ENCODE peak calls at places on chromosomes 2 and 18, in six cellular contexts. One of them, this sample, is unnamed.

GRCh38 chr2:157785200-157785599 is 90.9 kb downstream of the ACVR1 start:
- DNase-seq in psoas muscle: no peak
- DNase-seq in MV-4-11: no peak
- DNase-seq in COLO829: no peak
- DNase-seq in LHCN-M2: no peak
- DNase-seq in HTR-8/SVneo: no peak
- DNase-seq in this sample: no peak

GRCh38 chr2:11236335-11236734 is 81.1 kb downstream of the SLC66A3 start:
- DNase-seq in HTR-8/SVneo: no peak
- DNase-seq in MV-4-11: no peak
- DNase-seq in LHCN-M2: no peak
- DNase-seq in psoas muscle: no peak
- DNase-seq in COLO829: no peak
- DNase-seq in this sample: no peak

GRCh38 chr2:225399509-225399908 is at the start of gene NYAP2:
- DNase-seq in LHCN-M2: no peak
- DNase-seq in HTR-8/SVneo: no peak
- DNase-seq in COLO829: no peak
- DNase-seq in MV-4-11: no peak
- DNase-seq in psoas muscle: no peak
- DNase-seq in this sample: no peak

GRCh38 chr2:105114551-105114950 is 76.7 kb downstream of the MRPS9 start:
- DNase-seq in LHCN-M2: peak
- DNase-seq in HTR-8/SVneo: peak
- DNase-seq in COLO829: peak
- DNase-seq in psoas muscle: no peak
- DNase-seq in MV-4-11: peak
- DNase-seq in this sample: no peak

GRCh38 chr2:11159574-11160170 is 4.4 kb downstream of the SLC66A3 start:
- DNase-seq in psoas muscle: no peak
- DNase-seq in MV-4-11: no peak
- DNase-seq in COLO829: no peak
- DNase-seq in HTR-8/SVneo: no peak
- DNase-seq in LHCN-M2: no peak
- DNase-seq in this sample: no peak

GRCh38 chr2:127479219-127479825 is 47.0 kb downstream of the IWS1 start:
- DNase-seq in LHCN-M2: peak
- DNase-seq in psoas muscle: no peak
- DNase-seq in COLO829: peak
- DNase-seq in MV-4-11: peak
- DNase-seq in HTR-8/SVneo: peak
- DNase-seq in this sample: no peak

GRCh38 chr2:207727256-207727655 is 15.8 kb downstream of the CCNYL1 start:
- DNase-seq in HTR-8/SVneo: no peak
- DNase-seq in MV-4-11: no peak
- DNase-seq in psoas muscle: no peak
- DNase-seq in LHCN-M2: no peak
- DNase-seq in COLO829: no peak
- DNase-seq in this sample: no peak

GRCh38 chr2:30686669-30687068 is 120.6 kb downstream of the CAPN13 start:
- DNase-seq in LHCN-M2: no peak
- DNase-seq in HTR-8/SVneo: no peak
- DNase-seq in MV-4-11: no peak
- DNase-seq in psoas muscle: no peak
- DNase-seq in COLO829: no peak
- DNase-seq in this sample: no peak

GRCh38 chr2:111662039-111662740 is 221.8 kb downstream of the ANAPC1 start:
- DNase-seq in psoas muscle: no peak
- DNase-seq in COLO829: peak
- DNase-seq in LHCN-M2: peak
- DNase-seq in HTR-8/SVneo: no peak
- DNase-seq in MV-4-11: no peak
- DNase-seq in this sample: no peak

GRCh38 chr18:7174359-7175107 is 56.4 kb upstream of the LRRC30 start:
- DNase-seq in HTR-8/SVneo: peak
- DNase-seq in COLO829: peak
- DNase-seq in psoas muscle: no peak
- DNase-seq in LHCN-M2: no peak
- DNase-seq in MV-4-11: no peak
- DNase-seq in this sample: no peak

GRCh38 chr2:233862261-233862768 is 5.9 kb downstream of the MSL3B start:
- DNase-seq in HTR-8/SVneo: no peak
- DNase-seq in LHCN-M2: no peak
- DNase-seq in psoas muscle: no peak
- DNase-seq in COLO829: no peak
- DNase-seq in MV-4-11: no peak
- DNase-seq in this sample: no peak

GRCh38 chr2:49753344-49753930 is 599.1 kb upstream of the FSHR start:
- DNase-seq in HTR-8/SVneo: no peak
- DNase-seq in LHCN-M2: no peak
- DNase-seq in psoas muscle: no peak
- DNase-seq in MV-4-11: no peak
- DNase-seq in COLO829: peak
- DNase-seq in this sample: no peak

GRCh38 chr2:170873035-170873692 is 55.9 kb upstream of the GORASP2 start:
- DNase-seq in psoas muscle: peak
- DNase-seq in LHCN-M2: peak
- DNase-seq in MV-4-11: peak
- DNase-seq in HTR-8/SVneo: peak
- DNase-seq in COLO829: peak
- DNase-seq in this sample: peak

GRCh38 chr2:189210250-189211075 is 30.9 kb upstream of the COL5A2 start:
- DNase-seq in COLO829: peak
- DNase-seq in HTR-8/SVneo: peak
- DNase-seq in LHCN-M2: peak
- DNase-seq in psoas muscle: peak
- DNase-seq in MV-4-11: no peak
- DNase-seq in this sample: peak

GRCh38 chr2:9336534-9337354 is 86.6 kb downstream of the ITGB1BP1 start:
- DNase-seq in MV-4-11: no peak
- DNase-seq in psoas muscle: no peak
- DNase-seq in HTR-8/SVneo: peak
- DNase-seq in COLO829: peak
- DNase-seq in LHCN-M2: peak
- DNase-seq in this sample: no peak

GRCh38 chr2:113178891-113179290 is 5.1 kb downstream of the PSD4 start:
- DNase-seq in LHCN-M2: no peak
- DNase-seq in MV-4-11: no peak
- DNase-seq in psoas muscle: no peak
- DNase-seq in HTR-8/SVneo: no peak
- DNase-seq in COLO829: no peak
- DNase-seq in this sample: no peak

GRCh38 chr2:19632327-19633040 is 269.3 kb downstream of the TTC32 start:
- DNase-seq in psoas muscle: peak
- DNase-seq in LHCN-M2: no peak
- DNase-seq in HTR-8/SVneo: no peak
- DNase-seq in MV-4-11: no peak
- DNase-seq in COLO829: no peak
- DNase-seq in this sample: peak

GRCh38 chr2:25372405-25373268 is 30.9 kb upstream of the DNMT3A start:
- DNase-seq in LHCN-M2: no peak
- DNase-seq in HTR-8/SVneo: no peak
- DNase-seq in COLO829: no peak
- DNase-seq in psoas muscle: no peak
- DNase-seq in MV-4-11: no peak
- DNase-seq in this sample: no peak

GRCh38 chr2:73259704-73260337 is 24.5 kb downstream of the FBXO41 start:
- DNase-seq in HTR-8/SVneo: no peak
- DNase-seq in psoas muscle: no peak
- DNase-seq in MV-4-11: no peak
- DNase-seq in COLO829: no peak
- DNase-seq in LHCN-M2: no peak
- DNase-seq in this sample: no peak

GRCh38 chr2:206230060-206230890 is 44.2 kb upstream of the ZDBF2 start:
- DNase-seq in MV-4-11: no peak
- DNase-seq in LHCN-M2: peak
- DNase-seq in HTR-8/SVneo: no peak
- DNase-seq in COLO829: peak
- DNase-seq in psoas muscle: no peak
- DNase-seq in this sample: no peak

GRCh38 chr2:70785137-70785911 is 5.1 kb downstream of the FIGLA start:
- DNase-seq in MV-4-11: peak
- DNase-seq in COLO829: peak
- DNase-seq in HTR-8/SVneo: peak
- DNase-seq in psoas muscle: no peak
- DNase-seq in LHCN-M2: peak
- DNase-seq in this sample: no peak

GRCh38 chr2:43569921-43570320 is 25.9 kb downstream of the THADA start:
- DNase-seq in HTR-8/SVneo: no peak
- DNase-seq in LHCN-M2: no peak
- DNase-seq in psoas muscle: no peak
- DNase-seq in MV-4-11: no peak
- DNase-seq in COLO829: no peak
- DNase-seq in this sample: no peak

GRCh38 chr18:8842506-8842905 is 137.2 kb downstream of the MTCL1 start:
- DNase-seq in LHCN-M2: no peak
- DNase-seq in MV-4-11: no peak
- DNase-seq in psoas muscle: no peak
- DNase-seq in HTR-8/SVneo: no peak
- DNase-seq in COLO829: no peak
- DNase-seq in this sample: no peak

GRCh38 chr2:236177604-236177966 is 9.4 kb upstream of the GBX2 start:
- DNase-seq in psoas muscle: peak
- DNase-seq in LHCN-M2: no peak
- DNase-seq in MV-4-11: no peak
- DNase-seq in HTR-8/SVneo: no peak
- DNase-seq in COLO829: no peak
- DNase-seq in this sample: peak

GRCh38 chr2:170680172-170680913 is 34.8 kb upstream of the SP5 start:
- DNase-seq in psoas muscle: no peak
- DNase-seq in HTR-8/SVneo: no peak
- DNase-seq in COLO829: no peak
- DNase-seq in LHCN-M2: no peak
- DNase-seq in MV-4-11: no peak
- DNase-seq in this sample: no peak

GRCh38 chr18:45423664-45424063 is 191.6 kb upstream of the SLC14A2 start:
- DNase-seq in LHCN-M2: no peak
- DNase-seq in psoas muscle: no peak
- DNase-seq in MV-4-11: no peak
- DNase-seq in HTR-8/SVneo: no peak
- DNase-seq in COLO829: no peak
- DNase-seq in this sample: no peak

GRCh38 chr2:210072922-210073509 is 70.6 kb downstream of the RPE start:
- DNase-seq in psoas muscle: no peak
- DNase-seq in LHCN-M2: peak
- DNase-seq in COLO829: peak
- DNase-seq in MV-4-11: peak
- DNase-seq in HTR-8/SVneo: peak
- DNase-seq in this sample: no peak

GRCh38 chr2:190904644-190905043 is 24.0 kb downstream of the GLS start:
- DNase-seq in LHCN-M2: no peak
- DNase-seq in psoas muscle: no peak
- DNase-seq in HTR-8/SVneo: no peak
- DNase-seq in MV-4-11: no peak
- DNase-seq in COLO829: no peak
- DNase-seq in this sample: no peak

GRCh38 chr2:100397117-100397860 is 20.2 kb downstream of the CHST10 start:
- DNase-seq in LHCN-M2: no peak
- DNase-seq in psoas muscle: no peak
- DNase-seq in HTR-8/SVneo: no peak
- DNase-seq in COLO829: no peak
- DNase-seq in MV-4-11: no peak
- DNase-seq in this sample: no peak

GRCh38 chr2:170685591-170685990 is 29.5 kb upstream of the SP5 start:
- DNase-seq in LHCN-M2: no peak
- DNase-seq in HTR-8/SVneo: no peak
- DNase-seq in MV-4-11: no peak
- DNase-seq in psoas muscle: no peak
- DNase-seq in COLO829: no peak
- DNase-seq in this sample: no peak

GRCh38 chr2:240603846-240604245 is 17.3 kb downstream of the CAPN10 start:
- DNase-seq in HTR-8/SVneo: no peak
- DNase-seq in psoas muscle: peak
- DNase-seq in COLO829: no peak
- DNase-seq in MV-4-11: no peak
- DNase-seq in LHCN-M2: no peak
- DNase-seq in this sample: no peak

GRCh38 chr2:148955798-148956197 is 80.8 kb downstream of the KIF5C start:
- DNase-seq in MV-4-11: no peak
- DNase-seq in COLO829: no peak
- DNase-seq in psoas muscle: no peak
- DNase-seq in HTR-8/SVneo: no peak
- DNase-seq in LHCN-M2: no peak
- DNase-seq in this sample: no peak

GRCh38 chr2:66547887-66548286 is 113.0 kb downstream of the MEIS1 start:
- DNase-seq in psoas muscle: no peak
- DNase-seq in LHCN-M2: no peak
- DNase-seq in COLO829: no peak
- DNase-seq in HTR-8/SVneo: no peak
- DNase-seq in MV-4-11: no peak
- DNase-seq in this sample: no peak

GRCh38 chr2:153145470-153145869 is 333.1 kb downstream of the RPRM start:
- DNase-seq in COLO829: no peak
- DNase-seq in HTR-8/SVneo: no peak
- DNase-seq in LHCN-M2: no peak
- DNase-seq in psoas muscle: no peak
- DNase-seq in MV-4-11: no peak
- DNase-seq in this sample: no peak

GRCh38 chr18:11553098-11553940 is 56.1 kb upstream of the SLC35G4 start:
- DNase-seq in psoas muscle: no peak
- DNase-seq in HTR-8/SVneo: peak
- DNase-seq in COLO829: peak
- DNase-seq in MV-4-11: peak
- DNase-seq in LHCN-M2: peak
- DNase-seq in this sample: no peak

GRCh38 chr2:221943078-221943810 is 355.6 kb downstream of the PAX3 start:
- DNase-seq in COLO829: no peak
- DNase-seq in MV-4-11: no peak
- DNase-seq in HTR-8/SVneo: no peak
- DNase-seq in LHCN-M2: peak
- DNase-seq in psoas muscle: no peak
- DNase-seq in this sample: no peak

GRCh38 chr2:219836647-219837177 is 209.3 kb downstream of the SLC4A3 start:
- DNase-seq in psoas muscle: no peak
- DNase-seq in MV-4-11: no peak
- DNase-seq in LHCN-M2: no peak
- DNase-seq in COLO829: peak
- DNase-seq in HTR-8/SVneo: no peak
- DNase-seq in this sample: no peak

GRCh38 chr18:55414475-55414874 is 173.5 kb downstream of the TCF4 start:
- DNase-seq in MV-4-11: no peak
- DNase-seq in LHCN-M2: no peak
- DNase-seq in HTR-8/SVneo: no peak
- DNase-seq in psoas muscle: no peak
- DNase-seq in COLO829: no peak
- DNase-seq in this sample: no peak